ENCODE peak calls at places on chromosomes 12 and 14, in ten cellular contexts. One of them, this sample, is unnamed.

GRCh38 chr12:70787612-70788011 is 132.9 kb downstream of the PTPRR start:
- DNase-seq in WTC11: no peak
- DNase-seq in H1: no peak
- DNase-seq in K562: no peak
- DNase-seq in HepG2: no peak
- DNase-seq in GM12878: no peak
- DNase-seq in A549: no peak
- DNase-seq in SK-N-SH: peak; percentile 11
- DNase-seq in endothelial cell of umbilical vein: no peak
- DNase-seq in HCT116: no peak
- DNase-seq in this sample: no peak

GRCh38 chr12:74259199-74259598 is 278.4 kb upstream of the ATXN7L3B start:
- DNase-seq in WTC11: no peak
- DNase-seq in H1: no peak
- DNase-seq in K562: no peak
- DNase-seq in HepG2: no peak
- DNase-seq in GM12878: no peak
- DNase-seq in A549: no peak
- DNase-seq in SK-N-SH: no peak
- DNase-seq in endothelial cell of umbilical vein: no peak
- DNase-seq in HCT116: no peak
- DNase-seq in this sample: no peak

GRCh38 chr12:113242018-113242418 is 20.8 kb downstream of the TPCN1 start:
- DNase-seq in WTC11: no peak
- DNase-seq in H1: no peak
- DNase-seq in K562: no peak
- DNase-seq in HepG2: no peak
- DNase-seq in GM12878: no peak
- DNase-seq in A549: no peak
- DNase-seq in SK-N-SH: no peak
- DNase-seq in endothelial cell of umbilical vein: no peak
- DNase-seq in HCT116: no peak
- DNase-seq in this sample: peak; percentile 74

GRCh38 chr12:34275129-34275528 is 252.8 kb downstream of the ALG10 start:
- DNase-seq in WTC11: no peak
- DNase-seq in H1: no peak
- DNase-seq in K562: no peak
- DNase-seq in HepG2: no peak
- DNase-seq in GM12878: no peak
- DNase-seq in A549: no peak
- DNase-seq in SK-N-SH: no peak
- DNase-seq in endothelial cell of umbilical vein: no peak
- DNase-seq in HCT116: no peak
- DNase-seq in this sample: no peak

GRCh38 chr12:52354197-52354596 is 13.1 kb downstream of the KRT85 start:
- DNase-seq in WTC11: no peak
- DNase-seq in H1: no peak
- DNase-seq in K562: no peak
- DNase-seq in HepG2: no peak
- DNase-seq in GM12878: no peak
- DNase-seq in A549: no peak
- DNase-seq in SK-N-SH: no peak
- DNase-seq in endothelial cell of umbilical vein: no peak
- DNase-seq in HCT116: no peak
- DNase-seq in this sample: no peak

GRCh38 chr14:68939893-68940613 is 39.0 kb downstream of the ACTN1 start:
- DNase-seq in WTC11: peak; percentile 40
- DNase-seq in H1: no peak
- DNase-seq in K562: no peak
- DNase-seq in HepG2: peak; percentile 78
- DNase-seq in GM12878: no peak
- DNase-seq in A549: peak; percentile 98
- DNase-seq in SK-N-SH: peak; percentile 51
- DNase-seq in endothelial cell of umbilical vein: peak; percentile 98
- DNase-seq in HCT116: no peak
- DNase-seq in this sample: no peak

GRCh38 chr12:108653082-108653516 is 19.4 kb upstream of the SELPLG start:
- DNase-seq in WTC11: no peak
- DNase-seq in H1: no peak
- DNase-seq in K562: no peak
- DNase-seq in HepG2: no peak
- DNase-seq in GM12878: no peak
- DNase-seq in A549: no peak
- DNase-seq in SK-N-SH: no peak
- DNase-seq in endothelial cell of umbilical vein: no peak
- DNase-seq in HCT116: no peak
- DNase-seq in this sample: no peak

GRCh38 chr14:65035049-65035448 is 48.4 kb downstream of the FNTB start:
- DNase-seq in WTC11: no peak
- DNase-seq in H1: no peak
- DNase-seq in K562: no peak
- DNase-seq in HepG2: no peak
- DNase-seq in GM12878: no peak
- DNase-seq in A549: no peak
- DNase-seq in SK-N-SH: peak; percentile 22
- DNase-seq in endothelial cell of umbilical vein: peak; percentile 53
- DNase-seq in HCT116: no peak
- DNase-seq in this sample: no peak

GRCh38 chr12:24750263-24750662 is 198.6 kb downstream of the BCAT1 start:
- DNase-seq in WTC11: peak; percentile 14
- DNase-seq in H1: no peak
- DNase-seq in K562: no peak
- DNase-seq in HepG2: peak; percentile 78
- DNase-seq in GM12878: no peak
- DNase-seq in A549: no peak
- DNase-seq in SK-N-SH: no peak
- DNase-seq in endothelial cell of umbilical vein: no peak
- DNase-seq in HCT116: no peak
- DNase-seq in this sample: no peak

GRCh38 chr12:24751181-24751580 is 197.7 kb downstream of the BCAT1 start:
- DNase-seq in WTC11: no peak
- DNase-seq in H1: no peak
- DNase-seq in K562: no peak
- DNase-seq in HepG2: no peak
- DNase-seq in GM12878: no peak
- DNase-seq in A549: no peak
- DNase-seq in SK-N-SH: no peak
- DNase-seq in endothelial cell of umbilical vein: no peak
- DNase-seq in HCT116: no peak
- DNase-seq in this sample: no peak

GRCh38 chr12:24756479-24757024 is 192.3 kb downstream of the BCAT1 start:
- DNase-seq in WTC11: no peak
- DNase-seq in H1: no peak
- DNase-seq in K562: no peak
- DNase-seq in HepG2: no peak
- DNase-seq in GM12878: no peak
- DNase-seq in A549: no peak
- DNase-seq in SK-N-SH: no peak
- DNase-seq in endothelial cell of umbilical vein: no peak
- DNase-seq in HCT116: no peak
- DNase-seq in this sample: no peak

GRCh38 chr12:24754690-24755638 is 193.9 kb downstream of the BCAT1 start:
- DNase-seq in WTC11: no peak
- DNase-seq in H1: no peak
- DNase-seq in K562: no peak
- DNase-seq in HepG2: peak; percentile 94
- DNase-seq in GM12878: no peak
- DNase-seq in A549: no peak
- DNase-seq in SK-N-SH: no peak
- DNase-seq in endothelial cell of umbilical vein: no peak
- DNase-seq in HCT116: no peak
- DNase-seq in this sample: no peak

GRCh38 chr12:24752763-24753462 is 196.0 kb downstream of the BCAT1 start:
- DNase-seq in WTC11: no peak
- DNase-seq in H1: no peak
- DNase-seq in K562: no peak
- DNase-seq in HepG2: peak; percentile 65
- DNase-seq in GM12878: no peak
- DNase-seq in A549: no peak
- DNase-seq in SK-N-SH: no peak
- DNase-seq in endothelial cell of umbilical vein: no peak
- DNase-seq in HCT116: no peak
- DNase-seq in this sample: no peak
- TF ChIP-seq CTCF in WTC11: no peak
- TF ChIP-seq CTCF in H1: no peak
- TF ChIP-seq CTCF in K562: no peak
- TF ChIP-seq CTCF in HepG2: no peak
- TF ChIP-seq CTCF in GM12878: no peak
- TF ChIP-seq CTCF in A549: no peak
- TF ChIP-seq CTCF in SK-N-SH: no peak
- TF ChIP-seq CTCF in endothelial cell of umbilical vein: no peak
- TF ChIP-seq CTCF in HCT116: no peak
- TF ChIP-seq CTCF in this sample: no peak

DNA sequence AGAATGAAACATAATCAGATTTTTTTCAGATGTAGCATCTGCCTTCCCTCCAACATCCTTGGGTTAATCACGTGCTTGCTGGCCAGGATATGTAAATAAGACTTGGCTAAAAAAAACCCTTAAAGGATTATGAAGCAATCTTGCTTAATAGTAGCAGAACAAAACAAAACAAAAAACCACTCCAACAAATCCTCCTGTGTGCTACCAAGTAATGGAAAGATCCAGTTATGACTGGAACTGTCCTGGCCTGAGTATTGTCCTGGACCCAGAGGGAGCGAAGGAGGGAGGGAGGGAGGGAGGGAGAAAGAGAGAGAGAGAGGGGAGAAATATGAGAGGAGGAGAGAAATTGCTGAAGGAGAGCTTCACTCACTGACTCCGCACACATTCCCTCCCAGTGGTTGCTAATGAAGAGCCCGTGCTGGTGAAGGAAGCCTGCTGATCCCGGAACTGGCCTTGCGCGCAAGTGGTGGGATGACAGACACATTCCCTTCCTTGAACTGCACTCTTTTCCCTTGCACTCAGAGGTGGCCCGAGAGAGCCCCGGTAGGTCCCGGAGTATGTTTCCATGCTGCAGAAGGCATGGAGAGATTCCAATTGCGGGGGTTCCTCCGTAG is 57.2 kb downstream of the HMGA2 start:
- DNase-seq in WTC11: peak; percentile 38
- DNase-seq in H1: no peak
- DNase-seq in K562: no peak
- DNase-seq in HepG2: no peak
- DNase-seq in GM12878: no peak
- DNase-seq in A549: no peak
- DNase-seq in SK-N-SH: no peak
- DNase-seq in endothelial cell of umbilical vein: no peak
- DNase-seq in HCT116: no peak
- DNase-seq in this sample: peak; percentile 36
- TF ChIP-seq MAX in WTC11: no peak
- TF ChIP-seq MAX in H1: no peak
- TF ChIP-seq MAX in K562: no peak
- TF ChIP-seq MAX in HepG2: no peak
- TF ChIP-seq MAX in GM12878: no peak
- TF ChIP-seq MAX in A549: no peak
- TF ChIP-seq MAX in SK-N-SH: no peak
- TF ChIP-seq MAX in endothelial cell of umbilical vein: no peak
- TF ChIP-seq MAX in HCT116: no peak
- TF ChIP-seq MAX in this sample: peak; percentile 79

GRCh38 chr12:1553546-1553945 is 40.8 kb downstream of the FBXL14 start:
- DNase-seq in WTC11: no peak
- DNase-seq in H1: no peak
- DNase-seq in K562: no peak
- DNase-seq in HepG2: no peak
- DNase-seq in GM12878: no peak
- DNase-seq in A549: no peak
- DNase-seq in SK-N-SH: no peak
- DNase-seq in endothelial cell of umbilical vein: no peak
- DNase-seq in HCT116: no peak
- DNase-seq in this sample: no peak

GRCh38 chr12:1552171-1552570 is 42.2 kb downstream of the FBXL14 start:
- DNase-seq in WTC11: no peak
- DNase-seq in H1: no peak
- DNase-seq in K562: no peak
- DNase-seq in HepG2: no peak
- DNase-seq in GM12878: no peak
- DNase-seq in A549: no peak
- DNase-seq in SK-N-SH: no peak
- DNase-seq in endothelial cell of umbilical vein: no peak
- DNase-seq in HCT116: no peak
- DNase-seq in this sample: no peak

GRCh38 chr12:1552978-1553471 is 41.4 kb downstream of the FBXL14 start:
- DNase-seq in WTC11: no peak
- DNase-seq in H1: no peak
- DNase-seq in K562: no peak
- DNase-seq in HepG2: no peak
- DNase-seq in GM12878: no peak
- DNase-seq in A549: no peak
- DNase-seq in SK-N-SH: no peak
- DNase-seq in endothelial cell of umbilical vein: no peak
- DNase-seq in HCT116: no peak
- DNase-seq in this sample: no peak

GRCh38 chr12:1551496-1551895 is 42.9 kb downstream of the FBXL14 start:
- DNase-seq in WTC11: no peak
- DNase-seq in H1: no peak
- DNase-seq in K562: no peak
- DNase-seq in HepG2: no peak
- DNase-seq in GM12878: no peak
- DNase-seq in A549: no peak
- DNase-seq in SK-N-SH: no peak
- DNase-seq in endothelial cell of umbilical vein: no peak
- DNase-seq in HCT116: no peak
- DNase-seq in this sample: no peak

DNA sequence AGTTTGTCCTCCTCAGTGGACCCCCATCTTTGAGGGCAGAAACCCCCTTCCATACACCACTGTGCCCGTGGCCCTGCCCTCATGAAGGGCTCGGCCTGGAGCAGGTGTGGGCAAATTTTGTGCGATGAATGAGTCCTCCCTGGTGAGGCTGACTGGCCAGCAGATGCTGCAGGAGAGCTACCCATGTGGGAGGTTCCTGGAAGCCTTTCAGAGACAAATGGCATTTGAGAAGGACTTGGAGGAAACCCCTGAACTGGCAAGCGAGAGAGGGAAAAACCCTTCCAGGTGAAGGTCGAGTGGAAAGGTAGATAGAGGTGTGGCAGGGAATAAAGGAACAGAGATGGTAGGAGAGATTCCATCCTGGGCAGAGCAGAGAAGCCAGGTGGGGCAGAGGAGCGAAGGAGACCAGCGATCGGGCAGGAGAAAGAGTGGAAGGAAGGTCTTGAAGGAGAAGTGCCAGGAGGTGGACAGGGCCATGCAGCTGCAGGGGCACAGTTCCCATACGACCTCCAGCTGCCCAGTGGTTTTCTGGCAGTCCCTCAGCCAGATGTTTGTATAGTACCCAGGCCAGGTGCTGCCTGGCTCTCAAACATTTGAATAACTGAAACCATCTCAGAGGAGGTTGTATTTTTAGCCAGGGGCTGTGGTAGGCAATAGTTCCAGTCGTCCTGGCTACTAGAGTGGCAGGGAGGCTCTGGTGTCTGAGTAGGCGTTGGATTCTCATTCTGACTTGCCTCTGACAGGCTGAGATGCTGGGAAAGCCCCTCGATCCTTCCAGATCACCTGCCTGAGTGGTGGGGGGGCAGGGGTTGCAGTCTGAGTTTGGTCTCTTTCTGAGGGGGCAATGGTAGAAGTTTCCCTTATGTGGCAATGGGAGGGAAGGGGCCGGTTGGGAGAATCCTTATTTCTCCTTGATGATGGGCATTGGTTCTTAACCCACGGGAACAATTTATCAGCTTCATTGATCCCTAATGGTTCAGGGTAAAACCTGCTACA is 40.1 kb downstream of the FBXL14 start:
- DNase-seq in WTC11: no peak
- DNase-seq in H1: no peak
- DNase-seq in K562: no peak
- DNase-seq in HepG2: no peak
- DNase-seq in GM12878: peak; percentile 94
- DNase-seq in A549: no peak
- DNase-seq in SK-N-SH: no peak
- DNase-seq in endothelial cell of umbilical vein: no peak
- DNase-seq in HCT116: no peak
- DNase-seq in this sample: no peak
- TF ChIP-seq CTCF in WTC11: no peak
- TF ChIP-seq CTCF in H1: no peak
- TF ChIP-seq CTCF in K562: no peak
- TF ChIP-seq CTCF in HepG2: no peak
- TF ChIP-seq CTCF in GM12878: no peak
- TF ChIP-seq CTCF in A549: no peak
- TF ChIP-seq CTCF in SK-N-SH: no peak
- TF ChIP-seq CTCF in endothelial cell of umbilical vein: no peak
- TF ChIP-seq CTCF in HCT116: no peak
- TF ChIP-seq CTCF in this sample: no peak

GRCh38 chr12:103762473-103762872 is 78.6 kb downstream of the NT5DC3 start:
- DNase-seq in WTC11: no peak
- DNase-seq in H1: no peak
- DNase-seq in K562: no peak
- DNase-seq in HepG2: no peak
- DNase-seq in GM12878: no peak
- DNase-seq in A549: no peak
- DNase-seq in SK-N-SH: no peak
- DNase-seq in endothelial cell of umbilical vein: no peak
- DNase-seq in HCT116: no peak
- DNase-seq in this sample: no peak
- TF ChIP-seq MAX in WTC11: no peak
- TF ChIP-seq MAX in H1: no peak
- TF ChIP-seq MAX in K562: no peak
- TF ChIP-seq MAX in HepG2: no peak
- TF ChIP-seq MAX in GM12878: no peak
- TF ChIP-seq MAX in A549: no peak
- TF ChIP-seq MAX in SK-N-SH: no peak
- TF ChIP-seq MAX in endothelial cell of umbilical vein: no peak
- TF ChIP-seq MAX in HCT116: no peak
- TF ChIP-seq MAX in this sample: no peak